ENCODE peak calls at places on chromosomes 1 and 21, in four cellular contexts. N, D, E and Z are unnamed samples.

GRCh38 chr1:102640872-102641271 is 467.4 kb downstream of the COL11A1 start:
- DNase-seq in N (no peak), D (no peak), E (no peak), Z (no peak)

GRCh38 chr21:16579538-16579937 is 849.8 kb downstream of the USP25 start:
- DNase-seq in N (no peak), D (no peak), E (no peak), Z (no peak)

GRCh38 chr1:234500269-234500668 is 21.3 kb upstream of the TARBP1 start:
- DNase-seq in N (no peak), D (no peak), E (no peak), Z (peak; percentile 78)

GRCh38 chr21:21045538-21045937 is 47.3 kb downstream of the NCAM2 start:
- DNase-seq in N (no peak), D (no peak), E (no peak), Z (no peak)

GRCh38 chr21:43815107-43815742 is 25.8 kb downstream of the RRP1 start:
- DNase-seq in N (no peak), D (peak; percentile 85), E (no peak), Z (no peak)

GRCh38 chr21:28336299-28336698 is 656.4 kb downstream of the LTN1 start:
- DNase-seq in N (no peak), D (no peak), E (no peak), Z (no peak)

GRCh38 chr1:203631349-203631748 is 4.7 kb downstream of the ATP2B4 start:
- DNase-seq in N (no peak), D (no peak), E (no peak), Z (no peak)

GRCh38 chr1:8146257-8146855 is 120.2 kb upstream of the ERRFI1 start:
- DNase-seq in N (no peak), D (no peak), E (no peak), Z (no peak)

GRCh38 chr1:231312389-231312788 is 25.3 kb downstream of the EXOC8 start:
- DNase-seq in N (no peak), D (no peak), E (no peak), Z (no peak)

GRCh38 chr1:197675475-197676324 is 99.6 kb downstream of the DENND1B start:
- DNase-seq in N (no peak), D (peak; percentile 39), E (no peak), Z (no peak)

GRCh38 chr21:21997390-21998333 is 999.5 kb downstream of the NCAM2 start:
- DNase-seq in N (no peak), D (no peak), E (no peak), Z (no peak)

GRCh38 chr1:42177551-42177981 is 13.0 kb upstream of the GUCA2A start:
- DNase-seq in N (no peak), D (no peak), E (no peak), Z (no peak)

GRCh38 chr1:12438349-12438924 is 179.6 kb downstream of the DHRS3 start:
- DNase-seq in N (no peak), D (no peak), E (no peak), Z (no peak)

GRCh38 chr1:175714350-175714749 is 29.0 kb downstream of the TNR start:
- DNase-seq in N (no peak), D (no peak), E (no peak), Z (no peak)

GRCh38 chr1:9449106-9449627 is 90.1 kb upstream of the SLC25A33 start:
- DNase-seq in N (no peak), D (no peak), E (no peak), Z (no peak)

GRCh38 chr1:199243423-199244061 is 604.7 kb downstream of the PTPRC start:
- DNase-seq in N (no peak), D (no peak), E (peak; percentile 90), Z (no peak)

GRCh38 chr21:17780539-17780938 is 38.6 kb downstream of the C21orf91 start:
- DNase-seq in N (no peak), D (no peak), E (no peak), Z (no peak)

GRCh38 chr1:222392571-222392970 is 155.3 kb downstream of the HHIPL2 start:
- DNase-seq in N (no peak), D (no peak), E (no peak), Z (no peak)

GRCh38 chr21:31351438-31351837 is 7.4 kb upstream of the TIAM1 start:
- DNase-seq in N (no peak), D (no peak), E (no peak), Z (no peak)

GRCh38 chr1:30345525-30346145 is 377.8 kb downstream of the MATN1 start:
- DNase-seq in N (no peak), D (no peak), E (no peak), Z (no peak)

GRCh38 chr1:1216770-1217620 is 3.0 kb upstream of the TNFRSF4 start:
- DNase-seq in N (no peak), D (no peak), E (no peak), Z (no peak)

GRCh38 chr1:58575831-58576726 is 973 bp downstream of the TACSTD2 start:
- DNase-seq in N (no peak), D (no peak), E (no peak), Z (no peak)

GRCh38 chr1:28091043-28091781 is 2.8 kb upstream of the EYA3 start:
- DNase-seq in N (peak; percentile 46), D (peak; percentile 75), E (peak; percentile 84), Z (no peak)

GRCh38 chr1:119068427-119068826 is 72.0 kb downstream of the WARS2 start:
- DNase-seq in N (no peak), D (peak; percentile 47), E (no peak), Z (no peak)

GRCh38 chr1:77370161-77370560 is 88.3 kb downstream of the AK5 start:
- DNase-seq in N (no peak), D (no peak), E (no peak), Z (no peak)

GRCh38 chr1:240719953-240720700 is 108.2 kb upstream of the GREM2 start:
- DNase-seq in N (no peak), D (no peak), E (no peak), Z (no peak)

GRCh38 chr1:93723733-93724270 is 42.2 kb upstream of the BCAR3 start:
- DNase-seq in N (no peak), D (no peak), E (no peak), Z (no peak)

GRCh38 chr21:45998871-45999580 is 17.5 kb downstream of the COL6A1 start:
- DNase-seq in N (no peak), D (no peak), E (no peak), Z (peak; percentile 71)

GRCh38 chr1:162913345-162913744 is 52.4 kb upstream of the CCDC190 start:
- DNase-seq in N (no peak), D (no peak), E (no peak), Z (no peak)

GRCh38 chr1:203028784-203029553 is 2.7 kb downstream of the PPFIA4 start:
- DNase-seq in N (no peak), D (peak; percentile 10), E (no peak), Z (no peak)

GRCh38 chr1:177913762-177914540 is 55.9 kb downstream of the SEC16B start:
- DNase-seq in N (no peak), D (no peak), E (peak; percentile 57), Z (no peak)

GRCh38 chr1:168623003-168623828 is 46.8 kb downstream of the XCL1 start:
- DNase-seq in N (no peak), D (peak; percentile 22), E (no peak), Z (no peak)

GRCh38 chr1:35532497-35533226 is 24.5 kb downstream of the KIAA0319L start:
- DNase-seq in N (no peak), D (no peak), E (no peak), Z (no peak)

GRCh38 chr1:7535934-7536878 is 234.9 kb upstream of the VAMP3 start:
- DNase-seq in N (no peak), D (no peak), E (peak; percentile 62), Z (no peak)

GRCh38 chr1:209652873-209653401 is 712 bp upstream of the LAMB3 start:
- DNase-seq in N (peak; percentile 57), D (peak; percentile 46), E (peak; percentile 65), Z (peak; percentile 73)

GRCh38 chr1:28716336-28716735 is 20.4 kb upstream of the YTHDF2 start:
- DNase-seq in N (no peak), D (no peak), E (no peak), Z (no peak)

GRCh38 chr21:16002872-16003466 is 273.2 kb downstream of the USP25 start:
- DNase-seq in N (no peak), D (no peak), E (no peak), Z (no peak)

GRCh38 chr1:40699787-40700186 is 8.3 kb downstream of the NFYC start:
- DNase-seq in N (no peak), D (no peak), E (no peak), Z (no peak)

GRCh38 chr1:205576011-205576410 is 55.8 kb downstream of the ELK4 start:
- DNase-seq in N (no peak), D (no peak), E (peak; percentile 37), Z (peak; percentile 36)

GRCh38 chr1:160086162-160086892 is 5.0 kb downstream of the KCNJ9 start:
- DNase-seq in N (no peak), D (no peak), E (no peak), Z (no peak)
- H3K4me3 ChIP-seq in N (no peak overlapping the region), D (no peak overlapping the region), E (no peak overlapping the region), Z (no peak overlapping the region)

DNA sequence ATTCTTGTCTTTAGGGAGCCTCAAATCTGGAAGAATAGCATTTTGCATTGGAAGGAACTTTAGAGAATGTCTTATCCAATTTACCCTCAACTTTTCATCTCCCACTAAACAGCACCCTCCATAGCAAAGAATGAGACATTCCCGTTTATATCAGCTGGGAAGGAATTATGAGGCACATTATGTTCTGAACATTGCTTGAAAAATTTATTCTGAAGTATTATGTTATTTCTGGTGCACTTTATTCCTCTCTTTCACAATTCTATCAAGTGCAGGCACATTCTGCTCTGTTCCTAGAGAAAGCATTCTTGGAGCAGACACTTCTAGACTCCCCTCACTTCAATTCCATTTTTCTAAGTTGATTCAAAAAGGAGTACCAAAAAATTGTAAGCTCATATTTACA is 147.9 kb downstream of the EDEM3 start:
- DNase-seq in N (no peak), D (no peak), E (no peak), Z (no peak)
- TF ChIP-seq EP300 in N (peak; percentile 89), D (no peak), E (no peak), Z (no peak)

DNA sequence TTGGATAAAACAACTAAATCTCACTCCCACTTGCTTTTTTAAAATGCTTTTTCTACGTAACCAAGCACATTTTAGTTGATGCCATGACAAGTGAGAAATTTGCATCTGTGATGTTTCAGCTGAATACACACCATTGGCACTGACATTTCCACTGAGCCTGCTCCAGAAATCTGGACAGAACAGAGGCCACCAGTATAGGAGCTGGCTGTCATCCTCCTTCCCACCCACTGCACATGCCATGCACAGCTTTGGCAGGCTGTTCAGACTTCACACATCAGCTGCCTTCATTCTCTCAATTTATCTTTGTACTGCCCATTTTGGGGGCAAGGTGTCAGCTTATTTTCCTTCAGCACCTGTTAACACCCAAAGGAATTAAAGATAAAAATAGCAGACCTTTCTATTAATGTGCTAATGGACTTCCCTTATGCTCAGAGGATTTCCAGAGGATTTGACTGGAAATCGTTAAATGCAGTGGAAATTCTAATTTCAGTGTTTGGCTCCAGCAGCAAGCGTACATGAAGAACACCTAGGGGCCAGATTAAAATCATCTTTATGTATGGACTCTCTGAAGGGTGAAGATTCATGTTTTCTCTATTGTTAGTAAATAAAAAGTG is 12.9 kb upstream of the PODN start:
- DNase-seq in N (no peak), D (no peak), E (no peak), Z (no peak)
- H3K4me1 ChIP-seq in N (peaks cover 61% of the 10 kb centered on the region), D (peaks cover 10% of the 10 kb centered on the region), E (peaks cover 3% of the 10 kb centered on the region), Z (peaks cover 30% of the 10 kb centered on the region)

GRCh38 chr1:172378109-172378755 is 42.3 kb upstream of the C1orf105 start:
- DNase-seq in N (no peak), D (no peak), E (no peak), Z (no peak)
- H3K4me3 ChIP-seq in N (no peak overlapping the region), D (no peak overlapping the region), E (no peak overlapping the region), Z (no peak overlapping the region)

GRCh38 chr1:161089251-161089924 is at the start of gene NECTIN4:
- DNase-seq in N (no peak), D (no peak), E (no peak), Z (no peak)
- TF ChIP-seq EP300 in N (no peak), D (no peak), E (no peak), Z (no peak)

GRCh38 chr1:156488566-156489165 is 11.9 kb downstream of the MEF2D start:
- DNase-seq in N (no peak), D (no peak), E (no peak), Z (no peak)
- H3K4me1 ChIP-seq in N (peaks cover 99% of the 10 kb centered on the region), D (peaks cover 52% of the 10 kb centered on the region), E (peaks cover 23% of the 10 kb centered on the region), Z (no peaks in the 10 kb centered on the region)